ENCODE peak calls at places on chromosome 4, in six cellular contexts. U, W, D, J, N and F are unnamed samples. For H3K27me3, the result is how much of the 10 kb centered on the place peaks cover.

GRCh38 chr4:150234246-150234645 is 156.0 kb downstream of the DCLK2 start:
- DNase-seq in U (no peak), W (no peak), D (no peak), J (no peak), N (no peak), F (no peak)

GRCh38 chr4:170087163-170087700 is 2.5 kb downstream of the AADAT start:
- DNase-seq in U (no peak), W (no peak), D (no peak), J (no peak), N (no peak), F (no peak)

GRCh38 chr4:54784188-54784671 is 126.5 kb downstream of the KIT start:
- DNase-seq in U (no peak), W (peak), D (peak), J (peak), N (no peak), F (peak)

GRCh38 chr4:17646693-17647092 is 32.3 kb downstream of the MED28 start:
- DNase-seq in U (peak), W (no peak), D (no peak), J (no peak), N (no peak), F (no peak)

GRCh38 chr4:85510632-85510984 is 35.7 kb downstream of the ARHGAP24 start:
- DNase-seq in U (no peak), W (no peak), D (no peak), J (no peak), N (no peak), F (no peak)

GRCh38 chr4:112031712-112032328 is 113.4 kb upstream of the FAM241A start:
- DNase-seq in U (peak), W (no peak), D (no peak), J (no peak), N (peak), F (peak)

GRCh38 chr4:143358923-143359694 is 22.4 kb downstream of the GAB1 start:
- DNase-seq in U (no peak), W (no peak), D (peak), J (no peak), N (no peak), F (no peak)

GRCh38 chr4:171846232-171846631 is 33.0 kb downstream of the GALNTL6 start:
- DNase-seq in U (peak), W (no peak), D (peak), J (no peak), N (peak), F (peak)

GRCh38 chr4:110486226-110486625 is 10.3 kb downstream of the ENPEP start:
- DNase-seq in U (no peak), W (no peak), D (no peak), J (no peak), N (no peak), F (no peak)

GRCh38 chr4:149280886-149281285 is 534.8 kb downstream of the IQCM start:
- DNase-seq in U (no peak), W (no peak), D (no peak), J (no peak), N (no peak), F (no peak)

GRCh38 chr4:84501721-84502267 is 2.7 kb upstream of the NKX6-1 start:
- DNase-seq in U (no peak), W (no peak), D (no peak), J (no peak), N (no peak), F (no peak)

GRCh38 chr4:149371021-149371420 is 444.6 kb downstream of the IQCM start:
- DNase-seq in U (peak), W (no peak), D (peak), J (no peak), N (peak), F (no peak)

GRCh38 chr4:74223801-74224200 is 65.9 kb downstream of the MTHFD2L start:
- DNase-seq in U (no peak), W (no peak), D (no peak), J (no peak), N (no peak), F (no peak)

GRCh38 chr4:140291259-140291658 is 82.2 kb upstream of the SCOC start:
- DNase-seq in U (no peak), W (no peak), D (no peak), J (no peak), N (no peak), F (no peak)
- H3K27me3 ChIP-seq in U (under half), W (under half), D (under half), J (under half), N (under half), F (under half)

GRCh38 chr4:83257811-83258210 is 26.8 kb downstream of the COQ2 start:
- DNase-seq in U (no peak), W (no peak), D (no peak), J (no peak), N (no peak), F (no peak)

GRCh38 chr4:83259586-83259985 is 25.0 kb downstream of the COQ2 start:
- DNase-seq in U (no peak), W (no peak), D (no peak), J (no peak), N (no peak), F (no peak)

GRCh38 chr4:83252782-83253405 is 31.7 kb downstream of the COQ2 start:
- DNase-seq in U (peak), W (peak), D (peak), J (no peak), N (peak), F (no peak)

GRCh38 chr4:83258463-83258862 is 26.1 kb downstream of the COQ2 start:
- DNase-seq in U (no peak), W (no peak), D (no peak), J (no peak), N (no peak), F (no peak)

GRCh38 chr4:83255584-83255983 is 29.0 kb downstream of the COQ2 start:
- DNase-seq in U (no peak), W (no peak), D (no peak), J (no peak), N (no peak), F (no peak)
- TF ChIP-seq EP300 in U (no peak), W (no peak), D (no peak), J (no peak), N (no peak), F (no peak)

DNA sequence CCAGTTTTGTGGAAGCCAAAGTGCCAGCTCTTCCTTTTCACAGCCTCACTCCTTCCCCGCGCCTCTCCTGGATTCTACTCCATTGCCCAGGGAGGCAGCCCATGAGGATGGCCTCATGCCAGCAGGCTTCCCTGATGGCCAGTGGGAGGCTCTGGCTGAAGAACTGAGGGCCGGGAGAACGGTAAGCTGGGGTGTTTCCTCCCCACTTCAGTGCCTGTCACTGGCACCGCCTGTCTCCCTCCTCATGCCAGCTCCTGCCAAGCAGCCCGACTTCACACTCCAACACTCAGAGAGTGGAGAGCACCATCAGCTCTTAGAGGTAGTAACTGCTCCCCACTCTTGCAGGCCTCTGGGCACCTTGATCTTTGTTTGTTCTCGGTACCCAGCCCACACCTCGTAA is 46.9 kb upstream of the STIM2 start:
- DNase-seq in U (no peak), W (no peak), D (peak), J (no peak), N (no peak), F (no peak)
- H3K27me3 ChIP-seq in U (under half), W (under half), D (under half), J (under half), N (under half), F (under half)

DNA sequence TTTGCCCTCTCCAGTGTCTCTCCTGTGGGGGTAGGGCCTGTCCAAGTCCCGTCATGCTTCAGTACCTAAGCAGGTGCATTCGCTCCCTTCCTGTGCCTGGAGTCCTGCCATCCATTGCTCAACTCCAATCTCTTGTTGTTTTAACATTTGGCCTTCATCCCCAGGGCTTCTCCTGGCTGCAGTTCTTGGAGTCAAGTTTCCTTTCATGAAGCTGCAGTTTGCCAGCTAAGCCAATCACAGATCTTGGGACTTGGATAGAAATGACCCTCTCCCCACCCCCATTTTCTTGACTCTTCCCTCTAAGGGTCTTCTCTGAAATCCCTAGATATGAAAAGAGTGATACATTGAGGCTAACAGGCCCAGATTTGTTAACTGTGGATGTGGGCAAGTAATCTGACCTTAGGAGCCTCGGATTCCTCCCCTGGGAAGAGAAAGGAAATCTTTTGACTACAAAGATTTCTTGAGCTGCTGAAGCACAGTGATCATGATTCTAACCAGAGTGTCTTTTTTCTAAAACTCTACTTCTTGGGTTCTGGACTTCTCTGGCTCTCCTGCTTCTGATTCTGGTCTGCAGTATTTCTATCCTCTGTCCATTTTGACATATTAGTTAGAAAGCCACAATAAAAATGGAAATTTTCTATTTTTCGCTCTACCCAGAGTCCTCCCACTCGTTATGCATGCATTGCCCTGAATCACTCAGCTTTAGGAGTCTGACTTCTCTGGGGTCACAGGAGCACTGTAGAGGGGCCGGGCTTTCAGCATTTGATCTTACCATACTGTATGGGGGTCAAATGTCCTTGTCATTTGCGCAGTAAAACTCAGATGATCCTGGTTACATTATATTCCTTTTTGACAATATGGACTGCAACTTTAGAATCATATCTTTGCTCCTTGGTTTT is 61.0 kb downstream of the CHRNA9 start:
- DNase-seq in U (peak), W (peak), D (peak), J (no peak), N (no peak), F (peak)
- TF ChIP-seq EP300 in U (peak), W (no peak), D (peak), J (no peak), N (no peak), F (no peak)

DNA sequence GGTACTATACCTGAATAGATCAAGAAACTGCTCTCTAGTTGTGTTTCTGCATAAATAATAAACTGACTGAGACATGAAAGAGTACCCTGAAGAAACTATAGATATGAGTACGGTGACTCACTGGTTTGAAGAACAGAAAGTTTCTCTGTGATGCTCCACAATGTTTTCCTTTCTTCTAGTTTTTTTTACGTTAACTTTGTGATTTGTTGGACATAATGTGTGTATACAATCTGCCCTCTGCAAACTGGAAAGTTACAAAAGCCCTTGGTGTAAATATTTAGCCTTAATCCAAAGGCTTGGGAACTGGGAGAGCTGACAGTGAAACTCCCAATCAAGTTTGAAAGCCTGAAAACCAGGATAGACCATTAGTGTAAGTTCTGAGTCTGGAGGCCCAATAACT is 31.6 kb upstream of the PAPSS1 start:
- DNase-seq in U (peak), W (no peak), D (no peak), J (no peak), N (no peak), F (no peak)
- H3K27me3 ChIP-seq in U (under half), W (under half), D (under half), J (under half), N (under half), F (under half)

GRCh38 chr4:53702334-53703266 is 111.3 kb upstream of the LNX1 start:
- DNase-seq in U (peak), W (peak), D (peak), J (peak), N (peak), F (peak)
- TF ChIP-seq EP300 in U (no peak), W (no peak), D (no peak), J (no peak), N (peak), F (peak)

GRCh38 chr4:8907596-8908205 is 36.1 kb upstream of the HMX1 start:
- DNase-seq in U (no peak), W (peak), D (peak), J (no peak), N (peak), F (no peak)

GRCh38 chr4:8906668-8906970 is 35.0 kb upstream of the HMX1 start:
- DNase-seq in U (no peak), W (peak), D (no peak), J (no peak), N (peak), F (no peak)

GRCh38 chr4:8908206-8908893 is 36.7 kb upstream of the HMX1 start:
- DNase-seq in U (no peak), W (peak), D (peak), J (no peak), N (peak), F (no peak)

GRCh38 chr4:8905773-8906667 is 34.4 kb upstream of the HMX1 start:
- DNase-seq in U (no peak), W (peak), D (peak), J (no peak), N (peak), F (no peak)

DNA sequence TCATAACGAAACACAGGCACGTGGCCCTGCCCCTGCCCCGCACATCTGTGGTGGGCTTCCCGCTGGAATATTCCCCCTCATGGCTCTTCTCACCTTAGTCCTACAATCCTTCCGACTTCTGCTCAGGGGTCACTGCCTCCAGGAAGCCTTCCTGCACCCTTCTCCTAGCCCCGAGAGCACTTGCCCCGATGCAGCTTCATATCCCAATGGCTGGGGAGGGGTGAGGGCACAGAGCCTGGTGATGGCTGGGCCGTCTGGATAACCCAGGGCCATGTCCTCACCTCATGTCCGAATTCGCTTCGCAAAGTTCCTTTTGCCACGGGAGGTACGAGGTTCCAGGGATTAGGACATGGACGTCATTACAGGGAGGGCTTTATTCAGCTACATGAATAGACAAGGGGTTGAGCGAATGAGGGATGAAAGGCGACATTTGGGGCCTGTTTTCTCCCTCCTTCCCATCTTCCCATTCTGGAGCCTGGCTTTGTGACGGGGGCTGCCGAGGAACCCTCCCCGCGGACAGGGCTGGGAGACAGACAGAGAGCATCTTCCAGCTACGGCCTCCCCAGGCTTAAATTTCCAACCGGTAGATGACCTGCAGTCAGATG is 35.5 kb upstream of the HMX1 start:
- DNase-seq in U (no peak), W (peak), D (peak), J (no peak), N (peak), F (peak)
- H3K27me3 ChIP-seq in U (under half), W (under half), D (under half), J (under half), N (under half), F (under half)

GRCh38 chr4:138205531-138206233 is 36.5 kb downstream of the SLC7A11 start:
- DNase-seq in U (no peak), W (no peak), D (no peak), J (no peak), N (no peak), F (no peak)

GRCh38 chr4:138209094-138209493 is 33.1 kb downstream of the SLC7A11 start:
- DNase-seq in U (no peak), W (no peak), D (no peak), J (no peak), N (no peak), F (no peak)

GRCh38 chr4:138202686-138203085 is 39.5 kb downstream of the SLC7A11 start:
- DNase-seq in U (no peak), W (no peak), D (no peak), J (no peak), N (no peak), F (no peak)

GRCh38 chr4:138200236-138200590 is 41.9 kb downstream of the SLC7A11 start:
- DNase-seq in U (no peak), W (no peak), D (no peak), J (no peak), N (no peak), F (no peak)

GRCh38 chr4:138204507-138204906 is 37.6 kb downstream of the SLC7A11 start:
- DNase-seq in U (peak), W (no peak), D (no peak), J (no peak), N (no peak), F (no peak)
- TF ChIP-seq EP300 in U (peak), W (no peak), D (no peak), J (no peak), N (no peak), F (no peak)

GRCh38 chr4:7638984-7639789 is 204.5 kb upstream of the PSAPL1 start:
- DNase-seq in U (peak), W (no peak), D (peak), J (no peak), N (no peak), F (no peak)
- H3K27me3 ChIP-seq in U (under half), W (under half), D (under half), J (under half), N (under half), F (under half)

GRCh38 chr4:77903186-77903585 is 40.6 kb downstream of the MRPL1 start:
- DNase-seq in U (no peak), W (no peak), D (no peak), J (no peak), N (no peak), F (no peak)

GRCh38 chr4:77911091-77911490 is 48.5 kb downstream of the MRPL1 start:
- DNase-seq in U (no peak), W (no peak), D (no peak), J (no peak), N (no peak), F (no peak)

GRCh38 chr4:77905651-77906263 is 43.1 kb downstream of the MRPL1 start:
- DNase-seq in U (no peak), W (no peak), D (no peak), J (no peak), N (peak), F (no peak)
- TF ChIP-seq EP300 in U (no peak), W (no peak), D (no peak), J (no peak), N (no peak), F (no peak)